ENCODE peak calls at places on chromosomes 5 and 9, in seven cellular contexts. R is GM23248; J is stimulated activated CD4-positive, alpha-beta T cell treated with anti-CD3 and anti-CD28 coated beads, Interleukin-1b, Interleukin-23, amount 100 ng/mL, for 24 hours; V is LoVo; W is NB4; P is CD8-positive, alpha-beta memory T cell; A is stimulated activated CD8-positive, alpha-beta memory T cell treated with anti-CD3 and anti-CD28 coated beads, Interleukin-12 subunit alpha, Interleukin-12 subunit beta, amount 100 ng/mL, for 1 hour. M is an unnamed sample.

GRCh38 chr9:33906769-33907168 is 89.8 kb downstream of the UBE2R2 start:
- DNase-seq in R (no peak), J (no peak), V (no peak), W (no peak), P (no peak), A (no peak), M (no peak)

GRCh38 chr5:175765858-175766257 is 105.5 kb upstream of the CPLX2 start:
- DNase-seq in R (no peak), J (no peak), V (no peak), W (peak; percentile 39), P (no peak), A (no peak), M (no peak)

GRCh38 chr5:6359941-6360683 is 18.2 kb downstream of the MED10 start:
- DNase-seq in R (no peak), J (no peak), V (no peak), W (peak; percentile 71), P (peak; percentile 34), A (no peak), M (peak; percentile 42)

GRCh38 chr5:138391859-138392386 is 39.4 kb downstream of the KDM3B start:
- DNase-seq in R (no peak), J (no peak), V (no peak), W (no peak), P (no peak), A (no peak), M (no peak)

GRCh38 chr9:134661299-134661698 is 19.7 kb downstream of the COL5A1 start:
- DNase-seq in R (peak; percentile 79), J (no peak), V (no peak), W (no peak), P (no peak), A (no peak), M (no peak)

GRCh38 chr5:57442080-57442839 is 40.4 kb downstream of the ACTBL2 start:
- DNase-seq in R (peak; percentile 96), J (no peak), V (no peak), W (no peak), P (no peak), A (no peak), M (no peak)

GRCh38 chr5:137933491-137933911 is 44.2 kb downstream of the PKD2L2 start:
- DNase-seq in R (peak; percentile 10), J (no peak), V (no peak), W (no peak), P (no peak), A (no peak), M (no peak)

GRCh38 chr5:170523129-170523497 is 19.3 kb downstream of the KCNIP1 start:
- DNase-seq in R (peak; percentile 29), J (no peak), V (no peak), W (no peak), P (no peak), A (no peak), M (no peak)

GRCh38 chr5:164139423-164139822 is 634.0 kb downstream of the MAT2B start:
- DNase-seq in R (no peak), J (no peak), V (no peak), W (no peak), P (no peak), A (no peak), M (no peak)

GRCh38 chr5:54249210-54250028 is 61.0 kb downstream of the ARL15 start:
- DNase-seq in R (peak; percentile 11), J (no peak), V (peak; percentile 24), W (peak; percentile 11), P (peak; percentile 5), A (no peak), M (no peak)

GRCh38 chr5:135476615-135477493 is 24.7 kb upstream of the TIFAB start:
- DNase-seq in R (no peak), J (no peak), V (no peak), W (no peak), P (no peak), A (no peak), M (no peak)

M was measured in CMK.